ENCODE peak calls at places on chromosomes 1 and 21, in seven cellular contexts. U, R, B, I, V, Y and D are unnamed samples.

GRCh38 chr1:87127131-87127530 is 201.5 kb upstream of the LMO4 start:
- DNase-seq in R (no peak), B (no peak), V (no peak), Y (no peak), U (no peak), I (no peak), D (no peak)

GRCh38 chr1:218480691-218481099 is 135.6 kb downstream of the TGFB2 start:
- DNase-seq in R (no peak), Y (peak; percentile 80), V (peak; percentile 93), B (no peak), I (no peak), U (no peak), D (no peak)

GRCh38 chr1:151993734-151994496 is at the start of gene S100A10:
- DNase-seq in Y (peak; percentile 72), V (peak; percentile 88), B (peak; percentile 87), I (peak; percentile 61), U (peak; percentile 76), R (no peak), D (peak; percentile 87)

GRCh38 chr1:168893359-168893791 is 164.4 kb upstream of the DPT start:
- DNase-seq in I (peak; percentile 27), U (no peak), B (no peak), V (no peak), R (no peak), Y (peak; percentile 91), D (no peak)

GRCh38 chr21:45508607-45509565 is 33.4 kb downstream of the SLC19A1 start:
- DNase-seq in I (no peak), Y (peak; percentile 15), U (no peak), R (no peak), B (peak; percentile 64), V (no peak), D (no peak)

GRCh38 chr1:178356299-178356698 is 140.5 kb downstream of the CLEC20A start:
- DNase-seq in U (no peak), R (no peak), B (no peak), Y (no peak), V (no peak), I (no peak), D (no peak)

GRCh38 chr1:151282883-151283725 is 1.0 kb downstream of the ZNF687 start:
- DNase-seq in I (peak; percentile 17), U (peak; percentile 33), B (peak; percentile 73), Y (no peak), V (no peak), R (no peak), D (peak; percentile 49)

GRCh38 chr1:1892079-1892762 is 1.3 kb upstream of the GNB1 start:
- DNase-seq in Y (no peak), R (no peak), B (no peak), I (no peak), U (peak; percentile 37), V (no peak), D (no peak)

GRCh38 chr1:52346653-52347052 is 19.4 kb downstream of the CC2D1B start:
- DNase-seq in V (no peak), B (no peak), Y (no peak), U (no peak), R (no peak), I (no peak), D (no peak)

GRCh38 chr1:20742671-20743070 is 10.2 kb upstream of the SH2D5 start:
- DNase-seq in V (no peak), I (no peak), R (no peak), B (no peak), Y (peak; percentile 28), U (no peak), D (no peak)

GRCh38 chr1:53783056-53783455 is 44.1 kb upstream of the GLIS1 start:
- DNase-seq in V (no peak), B (no peak), I (no peak), U (no peak), Y (no peak), R (no peak), D (no peak)

GRCh38 chr21:17777321-17777720 is 41.8 kb downstream of the C21orf91 start:
- DNase-seq in R (no peak), B (no peak), U (no peak), V (no peak), Y (no peak), I (no peak), D (no peak)

GRCh38 chr1:96473791-96474452 is 247.7 kb upstream of the PTBP2 start:
- DNase-seq in V (no peak), I (no peak), Y (peak; percentile 66), U (no peak), R (no peak), B (no peak), D (peak; percentile 74)

GRCh38 chr1:36351222-36351977 is 28.0 kb upstream of the EVA1B start:
- DNase-seq in I (no peak), V (peak; percentile 68), B (no peak), R (no peak), Y (peak; percentile 87), U (no peak), D (no peak)

GRCh38 chr1:20609541-20609940 is 20.6 kb downstream of the CDA start:
- DNase-seq in U (no peak), R (no peak), B (no peak), V (no peak), Y (no peak), I (no peak), D (no peak)

GRCh38 chr1:212827831-212828278 is 19.6 kb downstream of the SPATA45 start:
- DNase-seq in U (no peak), R (no peak), I (no peak), V (peak; percentile 26), B (no peak), Y (no peak), D (no peak)

GRCh38 chr1:78370356-78370755 is 120.4 kb upstream of the PTGFR start:
- DNase-seq in U (no peak), Y (peak; percentile 91), I (no peak), B (no peak), R (no peak), V (no peak), D (no peak)

GRCh38 chr1:64934115-64934880 is 32.1 kb downstream of the JAK1 start:
- DNase-seq in V (peak; percentile 68), I (peak; percentile 48), U (no peak), R (no peak), Y (peak; percentile 93), B (no peak), D (no peak)

GRCh38 chr1:16386454-16387113 is 19.5 kb downstream of the SZRD1 start:
- DNase-seq in U (no peak), V (peak; percentile 59), I (no peak), B (no peak), R (no peak), Y (peak; percentile 65), D (no peak)

GRCh38 chr1:16391408-16391807 is 24.4 kb downstream of the SZRD1 start:
- DNase-seq in U (no peak), Y (no peak), V (no peak), B (no peak), I (no peak), R (no peak), D (no peak)

GRCh38 chr1:16385659-16386453 is 18.8 kb downstream of the SZRD1 start:
- DNase-seq in V (no peak), I (no peak), R (no peak), U (no peak), Y (no peak), B (no peak), D (no peak)

GRCh38 chr1:16383917-16384316 is 16.9 kb downstream of the SZRD1 start:
- DNase-seq in B (no peak), Y (no peak), U (no peak), I (no peak), V (no peak), R (no peak), D (no peak)

GRCh38 chr1:16387201-16388185 is 20.5 kb downstream of the SZRD1 start:
- DNase-seq in V (no peak), I (no peak), U (no peak), R (peak; percentile 22), Y (no peak), B (no peak), D (no peak)
- H3K4me3 ChIP-seq in V (no peak overlapping the region), I (peak overlapping the region; percentile 30), U (peak overlapping the region; percentile 34), R (peak overlapping the region; percentile 40), Y (no peak overlapping the region), B (peak overlapping the region; percentile 35), D (no peak overlapping the region)

DNA sequence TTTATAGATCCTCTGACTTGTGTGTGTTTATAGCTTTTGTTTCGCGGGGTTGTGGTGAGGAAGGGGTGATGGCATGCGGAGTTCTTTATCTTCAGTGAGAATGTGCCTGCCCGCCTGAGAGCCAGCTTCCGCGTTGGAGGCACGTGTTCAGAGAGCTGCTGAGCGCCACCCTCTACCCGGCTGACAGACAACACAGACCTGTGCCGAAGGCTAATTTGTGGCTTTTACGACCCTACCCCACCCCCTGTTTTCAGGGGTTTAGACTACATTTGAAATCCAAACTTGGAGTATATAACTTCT is 14.4 kb upstream of the CD101 start:
- DNase-seq in I (no peak), U (peak; percentile 80), R (no peak), B (no peak), V (no peak), Y (no peak), D (no peak)
- H3K4me3 ChIP-seq in I (no peak overlapping the region), U (peak overlapping the region; percentile 63), R (no peak overlapping the region), B (no peak overlapping the region), V (no peak overlapping the region), Y (no peak overlapping the region), D (no peak overlapping the region)

DNA sequence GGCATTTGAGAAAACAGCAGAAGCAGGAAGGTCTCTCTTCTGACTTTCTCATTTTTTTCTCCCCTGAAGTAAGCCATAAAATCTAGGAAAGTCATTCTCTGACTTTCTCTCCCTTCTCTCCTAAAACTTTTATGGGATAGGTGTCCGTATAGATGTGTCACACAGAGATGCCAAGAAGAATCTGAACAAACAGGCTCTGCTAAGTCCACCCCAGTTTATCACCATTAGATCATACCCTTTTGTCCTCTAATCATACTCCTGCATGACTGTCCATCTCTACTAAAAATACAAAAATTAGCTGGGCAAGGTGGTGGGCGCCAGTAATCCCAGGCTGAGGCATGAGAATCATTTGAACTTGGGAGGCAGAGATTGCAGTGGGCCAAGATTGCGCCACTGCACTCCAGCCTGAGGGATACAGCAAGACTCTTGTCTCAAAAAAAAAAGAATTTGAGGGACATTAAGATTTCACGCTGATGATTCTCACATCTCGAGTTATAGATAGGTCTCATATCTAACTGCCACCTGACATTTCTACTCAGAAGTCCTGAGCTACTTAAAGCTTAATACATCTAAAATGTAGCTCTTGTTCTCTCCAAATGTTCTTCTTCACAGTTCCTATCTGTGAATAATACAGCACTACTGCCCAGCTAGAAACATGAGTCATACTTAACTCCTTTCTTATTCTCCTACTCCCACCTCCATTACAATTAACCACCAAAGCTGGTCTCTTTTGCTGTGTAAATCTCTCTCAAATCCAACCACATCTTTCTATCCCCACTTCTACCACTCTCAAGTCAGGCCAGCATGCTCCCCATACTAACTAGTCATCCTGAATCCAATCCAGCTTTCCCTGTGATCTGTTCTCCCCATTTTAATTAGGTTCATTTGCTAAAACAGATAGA is 47.7 kb downstream of the ZNF644 start:
- DNase-seq in B (no peak), V (no peak), I (no peak), U (no peak), R (no peak), Y (peak; percentile 66), D (peak; percentile 82)
- H3K4me3 ChIP-seq in B (no peak overlapping the region), V (no peak overlapping the region), I (no peak overlapping the region), U (no peak overlapping the region), R (no peak overlapping the region), Y (no peak overlapping the region), D (no peak overlapping the region)

DNA sequence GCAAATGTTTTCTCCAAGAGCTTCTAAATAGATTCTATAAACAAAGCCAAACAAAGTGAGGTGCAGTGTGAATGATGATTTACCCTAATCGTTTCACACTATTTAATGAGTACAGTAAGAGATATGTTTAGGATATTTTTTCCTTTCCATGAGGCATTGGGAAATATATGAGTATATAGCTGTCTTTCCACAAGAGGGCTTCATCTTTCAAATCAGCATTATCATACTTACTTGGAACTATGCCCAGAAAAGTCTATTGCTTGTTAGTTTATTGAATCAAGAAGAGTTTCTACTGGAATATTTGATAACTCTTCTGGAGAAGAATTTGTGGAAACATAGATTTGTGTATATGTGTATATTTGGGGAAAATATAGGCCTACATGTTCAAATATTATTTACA is 277.1 kb upstream of the BRINP3 start:
- DNase-seq in U (no peak), I (no peak), R (no peak), Y (peak; percentile 6), V (peak; percentile 26), B (no peak), D (no peak)
- H3K4me3 ChIP-seq in U (no peak overlapping the region), I (no peak overlapping the region), R (no peak overlapping the region), Y (no peak overlapping the region), V (no peak overlapping the region), B (no peak overlapping the region), D (no peak overlapping the region)